ENCODE peak calls at places on chromosomes 11 and 22, in six cellular contexts. V, S, A, Q, P and C are unnamed samples.

GRCh38 chr11:11291432-11292015 is 61.5 kb downstream of the CSNK2A3 start:
- DNase-seq in P (no peak), A (no peak), V (no peak), Q (no peak), S (no peak), C (no peak)

GRCh38 chr11:20980736-20981135 is 311.4 kb downstream of the NELL1 start:
- DNase-seq in A (no peak), V (no peak), P (no peak), S (no peak), Q (no peak), C (no peak)

GRCh38 chr11:15150507-15150906 is 35.8 kb downstream of the INSC start:
- DNase-seq in S (no peak), P (no peak), A (no peak), Q (no peak), V (no peak), C (no peak)

GRCh38 chr11:13776134-13776815 is 107.8 kb downstream of the FAR1 start:
- DNase-seq in V (no peak), S (no peak), A (no peak), P (peak; percentile 7), Q (no peak), C (no peak)

GRCh38 chr22:50232481-50233151 is 12.2 kb downstream of the TUBGCP6 start:
- DNase-seq in V (no peak), Q (no peak), A (no peak), S (no peak), P (no peak), C (no peak)

GRCh38 chr11:124762077-124762623 is at the start of gene ESAM:
- DNase-seq in A (no peak), Q (peak; percentile 78), S (no peak), P (peak; percentile 79), V (no peak), C (no peak)

GRCh38 chr11:78957481-78958245 is 383.0 kb upstream of the NARS2 start:
- DNase-seq in V (no peak), Q (no peak), S (peak; percentile 29), A (no peak), P (no peak), C (no peak)

GRCh38 chr11:33690290-33691050 is 10.2 kb downstream of the C11orf91 start:
- DNase-seq in Q (no peak), V (peak; percentile 88), P (no peak), A (peak; percentile 76), S (peak; percentile 94), C (peak; percentile 91)

GRCh38 chr11:58142781-58143180 is 17.5 kb upstream of the OR9I1 start:
- DNase-seq in Q (no peak), A (no peak), V (no peak), S (no peak), P (no peak), C (no peak)

GRCh38 chr11:107956543-107956942 is 28.3 kb downstream of the RAB39A start:
- DNase-seq in V (no peak), A (no peak), Q (no peak), P (no peak), S (no peak), C (no peak)

GRCh38 chr11:7905549-7905948 is 25.5 kb downstream of the OR10A6 start:
- DNase-seq in Q (no peak), A (no peak), P (no peak), S (no peak), V (no peak), C (peak; percentile 56)

GRCh38 chr22:46060292-46061123 is 83.5 kb upstream of the WNT7B start:
- DNase-seq in Q (no peak), V (peak; percentile 13), P (no peak), S (no peak), A (peak; percentile 19), C (no peak)

GRCh38 chr22:42685941-42686666 is 34.6 kb downstream of the A4GALT start:
- DNase-seq in P (no peak), A (peak; percentile 51), Q (no peak), S (no peak), V (no peak), C (no peak)

GRCh38 chr11:22711880-22712279 is 45.5 kb downstream of the GAS2 start:
- DNase-seq in P (peak; percentile 21), Q (peak; percentile 86), A (peak; percentile 12), V (no peak), S (no peak), C (no peak)

GRCh38 chr11:75760243-75760642 is 8.3 kb upstream of the DGAT2 start:
- DNase-seq in V (no peak), A (no peak), P (no peak), Q (no peak), S (no peak), C (no peak)

GRCh38 chr11:2483426-2483825 is 38.6 kb downstream of the KCNQ1 start:
- DNase-seq in V (no peak), S (no peak), P (no peak), A (no peak), Q (no peak), C (no peak)

GRCh38 chr11:111360150-111361043 is 18.7 kb downstream of the POU2AF1 start:
- DNase-seq in A (no peak), Q (peak; percentile 83), P (peak; percentile 18), V (no peak), S (no peak), C (no peak)

GRCh38 chr11:111357150-111358037 is 21.7 kb downstream of the POU2AF1 start:
- DNase-seq in V (no peak), S (no peak), P (peak; percentile 14), Q (no peak), A (no peak), C (no peak)

GRCh38 chr11:111361082-111361801 is 17.8 kb downstream of the POU2AF1 start:
- DNase-seq in V (no peak), A (no peak), S (no peak), P (peak; percentile 27), Q (no peak), C (no peak)

GRCh38 chr11:111358038-111359001 is 20.8 kb downstream of the POU2AF1 start:
- DNase-seq in A (no peak), V (no peak), S (no peak), Q (no peak), P (peak; percentile 9), C (no peak)

DNA sequence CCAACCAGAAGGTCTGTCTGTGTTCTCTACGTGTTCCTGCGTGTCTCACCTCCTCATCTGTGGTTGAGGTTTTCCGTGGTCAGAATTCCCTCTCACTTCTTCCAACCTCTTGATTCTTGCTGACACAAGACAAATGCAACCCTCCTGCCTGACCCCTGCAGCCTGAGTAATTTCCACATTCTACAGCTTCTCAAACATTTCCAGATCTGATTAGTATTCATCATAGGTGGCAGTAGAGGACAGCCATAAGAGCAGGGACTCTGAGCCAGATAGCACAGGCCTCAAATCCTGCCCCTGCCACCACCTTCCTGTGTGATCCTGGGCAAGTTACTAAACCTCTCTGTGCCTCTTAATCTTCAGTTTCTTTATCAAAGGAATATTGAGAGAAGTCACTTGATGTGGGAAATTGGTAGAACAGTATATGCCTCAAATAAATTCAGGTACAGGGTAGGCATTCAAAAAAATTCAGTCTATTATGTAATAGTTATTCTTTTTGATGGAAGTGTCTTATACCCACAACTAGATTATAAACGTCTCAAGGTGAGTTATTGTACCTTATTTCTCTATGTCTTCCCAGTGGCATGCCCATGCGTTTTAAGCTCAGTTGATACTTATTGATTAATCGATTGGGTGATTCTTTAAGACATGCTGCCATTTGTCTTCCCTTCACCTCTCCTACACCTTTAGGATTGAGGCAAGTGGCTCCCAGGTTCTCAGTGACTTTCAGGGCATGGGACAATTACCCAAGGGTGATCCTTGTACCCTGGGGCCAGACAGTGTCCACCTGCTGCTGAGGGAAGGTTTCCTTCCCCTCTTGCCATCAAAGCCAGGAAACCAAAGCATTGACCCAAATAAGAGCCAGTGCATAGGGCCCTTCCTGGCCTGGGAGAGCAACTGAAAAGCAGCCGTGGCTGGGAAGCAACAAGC is 19.6 kb downstream of the POU2AF1 start:
- DNase-seq in Q (no peak), A (no peak), P (peak; percentile 52), V (no peak), S (no peak), C (no peak)
- TF ChIP-seq CTCF in Q (no peak), A (no peak), P (no peak), V (no peak), S (no peak), C (no peak)

DNA sequence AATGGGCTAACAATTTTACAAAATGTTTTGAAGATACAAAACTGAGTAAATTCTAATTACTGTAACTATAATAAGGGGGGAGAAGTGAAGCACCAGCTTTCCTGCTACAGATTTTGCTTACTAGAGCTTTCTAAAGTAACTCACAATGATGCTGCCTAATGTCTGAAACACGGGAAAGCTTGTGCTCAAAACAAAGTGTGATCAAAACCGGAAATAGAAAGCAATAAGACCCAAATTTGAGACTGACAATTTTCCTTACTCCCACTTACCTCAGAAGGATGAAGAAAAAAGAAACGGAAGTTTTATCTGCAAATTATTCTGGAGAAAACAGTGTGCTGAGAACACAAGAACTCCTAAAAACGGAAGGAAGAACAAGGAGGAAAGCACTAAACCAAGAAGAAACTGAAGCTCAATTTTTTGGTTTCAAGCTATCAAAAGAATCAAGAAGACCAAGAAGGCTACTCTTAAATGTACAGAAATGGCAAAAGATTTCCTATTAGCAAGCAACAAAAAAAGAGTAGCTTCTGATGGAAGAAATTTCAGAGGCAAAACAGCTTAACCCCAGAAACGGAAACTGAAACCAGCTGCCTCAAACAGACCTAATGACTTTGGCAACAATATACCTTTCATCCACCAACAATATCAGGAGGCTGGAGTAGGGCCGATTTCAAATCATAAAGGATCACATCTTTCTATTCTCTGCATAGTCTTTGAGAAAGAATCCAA is 33.4 kb downstream of the AMBRA1 start:
- DNase-seq in S (peak; percentile 68), Q (peak; percentile 54), V (no peak), A (no peak), P (peak; percentile 64), C (no peak)
- H3K4me3 ChIP-seq in S (peak overlapping the region; percentile 41), Q (no peak overlapping the region), V (peak overlapping the region; percentile 42), A (peak overlapping the region; percentile 14), P (peak overlapping the region; percentile 57), C (peak overlapping the region; percentile 59)

DNA sequence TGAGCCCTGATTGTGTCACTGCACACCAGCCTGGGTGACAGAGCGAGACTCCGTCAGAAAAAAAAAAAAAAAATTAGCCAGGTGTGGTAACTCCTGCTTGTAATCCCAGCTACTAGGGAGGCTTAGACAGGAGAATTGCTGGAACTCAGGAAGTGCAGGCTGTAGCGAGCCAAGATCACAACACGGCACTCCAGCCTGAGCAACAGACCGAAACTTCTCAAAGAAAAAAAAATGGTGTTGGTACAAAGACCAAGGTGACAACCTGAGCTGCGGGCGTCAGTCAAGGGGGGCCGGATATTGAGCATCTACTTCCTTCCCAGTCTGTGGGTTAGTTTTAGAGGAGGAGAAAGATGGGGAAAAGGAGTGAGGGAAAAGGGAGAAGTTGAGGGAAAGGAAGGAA is 48.5 kb upstream of the HSPA8 start:
- DNase-seq in V (no peak), P (no peak), A (no peak), S (no peak), Q (no peak), C (no peak)
- TF ChIP-seq CTCF in V (no peak), P (no peak), A (no peak), S (no peak), Q (no peak), C (no peak)

GRCh38 chr22:32606181-32606580 is 131.6 kb downstream of the FBXO7 start:
- DNase-seq in P (no peak), S (no peak), Q (no peak), V (no peak), A (peak; percentile 67), C (no peak)

GRCh38 chr22:32602154-32602553 is 127.5 kb downstream of the FBXO7 start:
- DNase-seq in V (no peak), S (no peak), P (no peak), A (no peak), Q (no peak), C (no peak)

GRCh38 chr22:32603651-32604540 is 129.3 kb downstream of the FBXO7 start:
- DNase-seq in Q (no peak), V (no peak), A (peak; percentile 89), S (no peak), P (no peak), C (no peak)

GRCh38 chr22:32605576-32605975 is 131.0 kb downstream of the FBXO7 start:
- DNase-seq in V (no peak), P (no peak), Q (no peak), A (no peak), S (no peak), C (no peak)

GRCh38 chr22:32607086-32607485 is 132.5 kb downstream of the FBXO7 start:
- DNase-seq in A (no peak), Q (no peak), V (no peak), S (no peak), P (no peak), C (no peak)
- H3K4me3 ChIP-seq in A (no peak overlapping the region), Q (no peak overlapping the region), V (no peak overlapping the region), S (no peak overlapping the region), P (no peak overlapping the region), C (no peak overlapping the region)